ENCODE peak calls at places on chromosomes 12 and 14, in five cellular contexts. M is AG09319, U is fibroblast of lung, J is HFFc6, P is left lung. N is an unnamed sample.

GRCh38 chr12:75977590-75977951 is 54.0 kb downstream of the PHLDA1 start:
- DNase-seq in M (no peak), U (no peak), J (no peak), P (no peak), N (no peak)

GRCh38 chr12:95859344-95859816 is 628 bp downstream of the SNRPF start:
- DNase-seq in M (no peak), U (peak), J (no peak), P (no peak), N (no peak)

GRCh38 chr14:106215229-106215628 is 688.8 kb downstream of the TMEM121 start:
- DNase-seq in M (no peak), U (no peak), J (no peak), P (no peak), N (no peak)

GRCh38 chr12:49930515-49931288 is 19.8 kb upstream of the AQP2 start:
- DNase-seq in M (peak), U (peak), J (peak), P (no peak), N (no peak)

GRCh38 chr12:56616924-56617323 is 13.2 kb downstream of the BAZ2A start:
- DNase-seq in M (no peak), U (no peak), J (no peak), P (no peak), N (no peak)

GRCh38 chr12:10130042-10130441 is at the start of gene CLEC7A:
- DNase-seq in M (no peak), U (no peak), J (no peak), P (no peak), N (no peak)

GRCh38 chr12:67980391-67980790 is 8.9 kb upstream of the IFNG-AS1 start:
- DNase-seq in M (no peak), U (no peak), J (no peak), P (no peak), N (no peak)

GRCh38 chr14:51989293-51990234 is at the start of gene RTRAF:
- DNase-seq in M (peak), U (peak), J (peak), P (peak), N (peak)

GRCh38 chr14:99736600-99737371 is 52.7 kb downstream of the CYP46A1 start:
- DNase-seq in M (no peak), U (no peak), J (no peak), P (no peak), N (no peak)

GRCh38 chr12:7017870-7018349 is 366 bp downstream of the LPCAT3 start:
- DNase-seq in M (no peak), U (no peak), J (no peak), P (no peak), N (no peak)

DNA sequence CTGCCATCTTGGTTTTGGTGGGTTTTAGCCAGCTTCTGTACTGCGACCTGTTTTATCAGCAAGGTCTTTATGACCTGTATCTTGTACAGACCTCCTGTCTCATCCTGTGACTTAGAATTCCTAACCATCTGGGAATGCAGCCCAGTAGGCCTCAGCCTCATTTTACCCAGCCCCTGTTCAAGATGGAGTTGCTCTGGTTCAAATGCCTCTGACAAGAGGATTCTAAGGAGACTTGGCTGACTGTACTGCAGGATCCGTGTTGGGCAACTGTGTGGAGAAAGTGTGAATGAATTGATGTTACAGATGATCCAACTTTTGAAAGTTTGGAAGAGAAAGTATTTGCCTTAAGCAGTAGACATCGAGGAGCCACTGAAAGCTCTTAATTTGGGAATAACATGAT is 91.0 kb downstream of the TTLL5 start:
- DNase-seq in M (no peak), U (no peak), J (no peak), P (no peak), N (no peak)
- TF ChIP-seq CTCF in M (no peak), U (no peak), J (no peak), P (no peak), N (no peak)

GRCh38 chr14:69097974-69098373 is 54.9 kb downstream of the DCAF5 start:
- DNase-seq in M (no peak), U (no peak), J (no peak), P (no peak), N (no peak)
- TF ChIP-seq CTCF in M (no peak), U (no peak), J (no peak), P (no peak), N (no peak)

GRCh38 chr12:26338574-26339572 is 143.5 kb downstream of the SSPN start:
- DNase-seq in M (no peak), U (peak), J (peak), P (no peak), N (no peak)

GRCh38 chr12:26339976-26340375 is 144.6 kb downstream of the SSPN start:
- DNase-seq in M (no peak), U (no peak), J (no peak), P (no peak), N (no peak)

GRCh38 chr12:26331960-26332359 is 136.6 kb downstream of the SSPN start:
- DNase-seq in M (no peak), U (no peak), J (no peak), P (no peak), N (no peak)

GRCh38 chr12:26340649-26341048 is 145.3 kb downstream of the SSPN start:
- DNase-seq in M (no peak), U (no peak), J (no peak), P (peak), N (no peak)

DNA sequence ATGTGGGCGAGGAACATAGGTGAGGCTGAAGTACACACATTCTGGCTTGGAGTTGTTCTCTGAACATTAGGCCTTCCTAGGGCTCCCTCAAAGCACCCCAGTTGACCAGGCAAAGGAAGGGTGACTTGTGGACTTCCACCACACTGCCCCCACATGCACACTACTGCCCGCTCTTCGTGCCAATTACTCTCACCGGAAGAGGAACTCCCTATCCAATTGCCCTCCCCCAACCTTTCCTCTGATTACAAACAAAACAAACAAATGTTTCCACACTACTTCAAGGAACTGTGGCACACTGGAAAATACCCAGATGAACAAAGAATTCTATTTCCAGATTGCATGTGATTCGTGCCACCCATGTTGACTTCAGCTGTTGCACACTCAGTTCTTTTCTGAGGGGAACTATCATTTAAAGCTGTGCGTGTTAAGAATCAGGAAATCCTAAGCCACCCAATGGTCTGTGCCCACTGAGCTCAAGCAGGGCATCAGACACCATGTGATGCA is 139.3 kb downstream of the SSPN start:
- DNase-seq in M (no peak), U (no peak), J (no peak), P (peak), N (no peak)
- TF ChIP-seq CTCF in M (no peak), U (no peak), J (no peak), P (no peak), N (no peak)

DNA sequence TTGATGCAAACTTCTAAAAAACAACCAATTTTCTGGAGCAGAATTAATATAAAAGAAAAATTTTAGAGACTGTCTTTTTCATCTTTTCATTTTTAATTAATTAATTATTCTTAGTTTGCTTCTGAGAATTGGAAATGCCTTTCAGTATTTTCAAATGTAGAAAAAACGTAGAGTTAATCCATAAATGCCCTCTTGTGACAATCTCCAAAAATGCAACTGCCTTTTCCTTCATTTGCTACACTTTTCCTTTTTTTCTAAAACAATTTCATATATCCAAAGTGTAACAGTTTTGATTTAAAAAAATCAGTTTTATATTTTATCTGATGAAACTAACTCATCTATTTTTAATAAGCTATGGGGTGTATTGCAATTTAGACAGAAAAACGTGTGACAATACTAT is 409.3 kb downstream of the PRKD1 start:
- DNase-seq in M (no peak), U (peak), J (peak), P (no peak), N (no peak)
- TF ChIP-seq CTCF in M (peak), U (peak), J (peak), P (no peak), N (peak)

DNA sequence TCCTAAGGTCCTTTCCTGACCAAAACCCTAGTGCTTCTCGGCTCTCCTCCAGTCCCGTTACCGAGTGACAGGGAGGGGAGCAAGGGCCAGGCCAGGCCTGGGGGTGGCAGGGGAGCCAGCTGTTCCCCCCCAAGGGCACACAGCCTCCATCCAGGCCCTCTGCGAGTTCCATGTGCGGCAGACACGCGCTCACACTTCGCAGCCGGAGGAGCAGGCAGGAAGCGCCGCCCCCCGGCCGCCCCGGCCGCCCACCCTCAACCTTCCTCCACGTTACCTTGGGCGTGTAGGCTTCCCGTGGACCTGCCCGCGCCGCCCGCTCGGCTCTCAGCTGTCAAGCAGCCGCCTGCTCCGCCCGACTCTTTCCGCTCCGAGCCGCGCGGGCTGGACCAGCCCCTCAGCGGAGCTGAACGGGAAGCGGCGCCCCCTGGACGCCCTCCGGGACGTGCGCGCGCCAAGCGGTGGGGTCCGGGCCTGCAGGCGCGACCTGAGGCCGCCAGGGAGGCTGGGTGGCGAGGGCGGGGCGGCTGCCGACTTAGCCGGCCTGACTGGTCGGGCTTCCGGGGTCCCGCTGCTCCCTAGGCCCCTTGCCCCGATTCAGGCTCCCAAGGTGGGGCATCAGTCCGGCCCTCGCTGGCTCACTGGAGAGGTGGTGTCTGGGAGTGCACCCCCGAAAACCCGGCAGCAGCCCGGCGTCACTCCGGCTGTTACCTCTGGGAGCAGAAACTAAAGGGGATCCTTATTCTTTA is at the start of gene CRACR2A:
- DNase-seq in M (no peak), U (peak), J (no peak), P (peak), N (peak)
- TF ChIP-seq CTCF in M (peak), U (peak), J (peak), P (peak), N (peak)

GRCh38 chr14:38252066-38252710 is 3.7 kb downstream of the CLEC14A start:
- DNase-seq in M (no peak), U (no peak), J (no peak), P (no peak), N (no peak)

GRCh38 chr14:38250316-38250715 is 5.6 kb downstream of the CLEC14A start:
- DNase-seq in M (no peak), U (no peak), J (no peak), P (no peak), N (no peak)

GRCh38 chr14:38243696-38244250 is 12.1 kb downstream of the CLEC14A start:
- DNase-seq in M (no peak), U (no peak), J (no peak), P (no peak), N (no peak)

GRCh38 chr14:38248629-38249028 is 7.3 kb downstream of the CLEC14A start:
- DNase-seq in M (no peak), U (no peak), J (no peak), P (no peak), N (no peak)
- TF ChIP-seq CTCF in M (no peak), U (peak), J (peak), P (no peak), N (peak)

GRCh38 chr14:23321572-23322547 is 603 bp downstream of the PABPN1 start:
- DNase-seq in M (no peak), U (peak), J (peak), P (peak), N (no peak)

GRCh38 chr14:23324455-23324846 is 3.2 kb downstream of the PABPN1 start:
- DNase-seq in M (no peak), U (no peak), J (no peak), P (no peak), N (no peak)

GRCh38 chr14:23323838-23324454 is 2.7 kb downstream of the PABPN1 start:
- DNase-seq in M (no peak), U (no peak), J (no peak), P (no peak), N (no peak)

GRCh38 chr14:23320584-23321571 is at the start of gene PABPN1:
- DNase-seq in M (peak), U (peak), J (peak), P (peak), N (peak)

DNA sequence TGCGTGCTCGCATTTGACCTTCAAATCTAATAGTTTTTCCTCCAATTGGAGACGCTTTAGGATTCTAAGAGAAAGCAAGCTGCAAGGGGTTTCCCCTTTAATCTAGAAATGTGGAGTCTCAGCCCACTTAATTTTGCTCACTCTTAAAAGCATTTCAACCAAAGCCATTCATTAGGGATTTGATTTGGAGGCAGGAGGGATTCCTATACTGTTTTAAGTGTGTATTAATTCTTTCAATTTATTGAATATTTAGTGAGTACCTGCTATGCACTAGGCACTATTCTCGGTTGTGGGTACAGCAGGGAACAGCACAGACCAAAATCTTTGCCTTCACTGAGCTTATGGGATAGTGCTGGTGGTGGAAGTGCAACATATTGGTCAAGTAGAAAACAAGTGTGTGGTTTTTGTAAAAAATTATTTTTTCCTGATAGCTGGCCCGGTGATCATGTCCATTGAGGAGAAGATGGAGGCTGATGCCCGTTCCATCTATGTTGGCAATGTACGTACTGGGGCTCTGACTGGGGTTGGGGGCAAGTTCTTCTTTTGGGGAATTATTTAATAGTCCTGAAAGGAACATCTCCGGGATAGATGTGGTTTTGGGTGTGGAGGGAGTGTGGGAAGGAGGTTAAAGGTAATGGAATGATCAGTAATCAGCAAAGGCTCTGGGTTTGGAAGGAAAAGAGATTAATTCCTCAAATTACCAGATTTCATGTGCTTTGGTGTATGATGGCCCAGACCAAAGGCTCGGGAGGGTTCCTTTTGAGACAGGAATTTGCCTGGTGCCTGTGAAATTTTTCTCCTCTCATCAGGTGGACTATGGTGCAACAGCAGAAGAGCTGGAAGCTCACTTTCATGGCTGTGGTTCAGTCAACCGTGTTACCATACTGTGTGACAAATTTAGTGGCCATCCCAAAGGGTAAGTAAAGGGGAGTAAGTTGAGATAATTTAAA is 1.6 kb downstream of the PABPN1 start:
- DNase-seq in M (no peak), U (no peak), J (no peak), P (no peak), N (no peak)
- TF ChIP-seq CTCF in M (no peak), U (no peak), J (no peak), P (no peak), N (no peak)

DNA sequence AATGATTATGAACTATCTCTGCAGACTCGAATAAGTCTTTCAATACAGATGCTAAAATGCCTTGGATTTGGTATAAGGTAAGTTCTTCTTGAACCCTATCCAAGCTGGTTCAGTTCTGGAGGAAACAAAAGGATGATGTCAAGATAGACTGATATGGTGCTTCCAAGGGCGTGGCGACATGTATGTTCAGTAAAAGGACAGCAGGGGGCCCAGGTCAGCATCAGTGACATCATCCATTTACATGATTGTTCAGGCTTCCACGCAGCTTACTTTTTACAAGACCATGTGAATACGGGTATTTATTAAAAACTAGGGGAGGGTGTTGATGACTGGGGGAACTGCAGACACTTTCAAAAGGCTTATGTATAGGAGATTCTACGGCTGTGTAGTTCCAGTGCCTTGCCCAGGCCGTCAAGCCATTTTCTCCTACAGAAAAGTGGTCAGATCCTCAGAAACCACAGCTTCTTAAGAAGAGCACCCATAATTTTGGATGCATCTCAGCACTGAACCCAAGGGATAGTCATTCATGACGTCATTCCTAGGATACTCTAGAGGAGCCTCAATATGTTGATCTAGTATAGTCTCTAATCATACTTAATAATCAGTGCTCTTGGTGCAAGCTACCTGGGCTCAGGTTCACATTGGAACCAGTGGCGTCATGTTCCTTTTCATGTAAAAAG is 527.7 kb downstream of the FUT8 start:
- DNase-seq in M (no peak), U (no peak), J (no peak), P (no peak), N (no peak)
- TF ChIP-seq CTCF in M (no peak), U (peak), J (peak), P (no peak), N (peak)

GRCh38 chr14:89977668-89978067 is 21.9 kb downstream of the TDP1 start:
- DNase-seq in M (no peak), U (no peak), J (no peak), P (no peak), N (no peak)
- TF ChIP-seq CTCF in M (no peak), U (no peak), J (no peak), P (no peak), N (no peak)

DNA sequence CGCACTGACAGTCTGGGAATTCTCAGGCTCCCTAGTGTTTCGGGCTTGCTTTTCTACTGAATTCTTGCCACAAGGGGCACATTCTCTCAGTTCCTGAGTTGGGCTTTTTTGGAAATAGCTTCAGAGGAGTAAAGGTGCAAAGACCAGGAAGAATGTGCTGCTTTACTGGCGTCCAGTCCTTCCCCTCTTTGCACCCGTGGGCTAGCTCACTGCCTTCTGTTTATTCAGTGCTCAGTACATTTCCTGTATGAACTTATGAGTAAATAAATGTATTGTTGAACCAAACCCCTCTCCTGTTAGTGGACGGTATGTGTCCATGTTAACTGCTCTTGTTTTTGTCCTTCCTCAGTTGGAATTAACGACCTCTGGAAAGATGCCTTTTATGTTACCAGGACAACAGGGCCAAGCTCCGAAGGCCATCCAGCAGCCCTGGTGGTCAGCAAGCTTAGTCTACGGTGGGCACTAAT is 24.0 kb downstream of the GSG1 start:
- DNase-seq in M (no peak), U (no peak), J (no peak), P (no peak), N (no peak)
- TF ChIP-seq CTCF in M (no peak), U (peak), J (peak), P (no peak), N (peak)

N was measured in retinal pigment epithelial cell.